ENCODE peak calls at places on chromosomes 1 and 21, in five cellular contexts. V is CD4-positive, CD25-positive, alpha-beta regulatory T cell; K is lower lobe of right lung; J is Panc1; U is left ventricle myocardium inferior. R is an unnamed sample.

GRCh38 chr21:20396798-20397197 is 601.4 kb upstream of the NCAM2 start:
- DNase-seq in U (no peak), K (no peak), V (no peak), J (no peak), R (no peak)

GRCh38 chr1:212976586-212976985 is 26.2 kb downstream of the VASH2 start:
- DNase-seq in J (no peak), U (no peak), V (no peak), K (no peak), R (no peak)

GRCh38 chr1:216464489-216464888 is 41.2 kb upstream of the USH2A start:
- DNase-seq in J (no peak), K (no peak), U (no peak), V (no peak), R (no peak)

GRCh38 chr1:237042467-237042891 is 495 bp downstream of the RYR2 start:
- DNase-seq in J (no peak), K (no peak), U (no peak), V (no peak), R (no peak)

GRCh38 chr1:207959141-207959825 is 48.4 kb upstream of the CD34 start:
- DNase-seq in V (no peak), K (peak; percentile 73), J (no peak), U (peak; percentile 90), R (peak; percentile 18)

GRCh38 chr1:27861436-27861835 is 10.9 kb upstream of the THEMIS2 start:
- DNase-seq in K (no peak), U (no peak), V (no peak), J (no peak), R (no peak)

GRCh38 chr1:14915356-14916054 is 238.0 kb upstream of the TMEM51 start:
- DNase-seq in V (no peak), J (peak; percentile 50), K (no peak), U (peak; percentile 32), R (no peak)

GRCh38 chr1:94622757-94623156 is 81.2 kb upstream of the F3 start:
- DNase-seq in J (no peak), V (no peak), U (no peak), K (no peak), R (no peak)

GRCh38 chr1:164748253-164748899 is 189.4 kb downstream of the PBX1 start:
- DNase-seq in J (no peak), K (no peak), U (peak; percentile 55), V (no peak), R (no peak)

GRCh38 chr21:45994738-45995685 is 13.4 kb downstream of the COL6A1 start:
- DNase-seq in K (peak; percentile 39), V (peak; percentile 0), U (peak; percentile 11), J (no peak), R (no peak)

DNA sequence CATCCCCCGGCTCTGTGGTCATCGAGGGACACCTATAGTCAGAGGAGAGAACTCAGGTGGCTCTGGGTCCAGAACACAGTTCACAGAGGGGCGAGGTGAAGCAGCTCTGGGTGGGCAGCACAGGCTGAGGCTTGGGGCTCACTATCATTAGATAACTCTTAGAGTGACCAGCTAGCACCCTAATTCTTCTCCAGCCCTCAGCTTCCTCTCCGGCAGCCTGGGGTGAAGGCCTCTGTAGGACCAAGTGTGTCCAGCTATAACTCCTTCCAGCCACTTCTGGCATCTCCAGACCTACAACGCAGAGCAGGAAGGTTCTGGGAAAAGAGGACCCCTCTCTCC is 1.4 kb downstream of the ARTN start:
- DNase-seq in U (no peak), V (no peak), K (no peak), J (no peak), R (no peak)
- H3K27ac ChIP-seq in U (no peak overlapping the region), V (no peak overlapping the region), K (no peak overlapping the region), J (no peak overlapping the region), R (no peak overlapping the region)

GRCh38 chr1:21898326-21899155 is 38.6 kb downstream of the HSPG2 start:
- DNase-seq in J (no peak), K (no peak), U (peak; percentile 73), V (no peak), R (no peak)
- H3K4me1 ChIP-seq in J (peaks cover 47% of the 10 kb centered on the region), K (peaks cover 79% of the 10 kb centered on the region), U (peaks cover 100% of the 10 kb centered on the region), V (no peaks in the 10 kb centered on the region), R (no peaks in the 10 kb centered on the region)

DNA sequence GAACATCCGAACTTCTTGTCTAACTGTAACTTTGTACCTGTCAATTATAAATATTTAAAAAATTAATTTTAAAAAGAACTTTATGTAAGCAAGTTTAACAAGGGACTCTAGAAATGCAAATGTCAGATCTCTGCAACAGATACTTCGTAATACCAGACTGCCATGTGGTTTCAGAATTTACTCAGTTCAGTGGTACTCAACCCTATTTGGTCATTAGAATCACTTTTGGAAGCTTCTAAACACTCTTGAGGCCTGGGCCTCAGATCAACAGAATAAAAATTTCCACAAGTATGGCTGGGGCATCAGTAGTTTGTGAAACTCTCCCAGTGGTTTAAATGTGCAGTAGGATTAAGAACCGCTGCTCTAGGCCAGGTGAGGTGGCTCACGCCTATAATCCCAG is 139.5 kb upstream of the SMYD2 start:
- DNase-seq in U (no peak), V (no peak), J (no peak), K (no peak), R (no peak)
- H3K27ac ChIP-seq in U (no peak overlapping the region), V (no peak overlapping the region), J (no peak overlapping the region), K (no peak overlapping the region), R (no peak overlapping the region)

GRCh38 chr1:96882096-96882495 is 160.5 kb downstream of the PTBP2 start:
- DNase-seq in J (no peak), K (no peak), U (no peak), V (no peak), R (no peak)
- H3K4me1 ChIP-seq in J (no peaks in the 10 kb centered on the region), K (no peaks in the 10 kb centered on the region), U (no peaks in the 10 kb centered on the region), V (no peaks in the 10 kb centered on the region), R (no peaks in the 10 kb centered on the region)

DNA sequence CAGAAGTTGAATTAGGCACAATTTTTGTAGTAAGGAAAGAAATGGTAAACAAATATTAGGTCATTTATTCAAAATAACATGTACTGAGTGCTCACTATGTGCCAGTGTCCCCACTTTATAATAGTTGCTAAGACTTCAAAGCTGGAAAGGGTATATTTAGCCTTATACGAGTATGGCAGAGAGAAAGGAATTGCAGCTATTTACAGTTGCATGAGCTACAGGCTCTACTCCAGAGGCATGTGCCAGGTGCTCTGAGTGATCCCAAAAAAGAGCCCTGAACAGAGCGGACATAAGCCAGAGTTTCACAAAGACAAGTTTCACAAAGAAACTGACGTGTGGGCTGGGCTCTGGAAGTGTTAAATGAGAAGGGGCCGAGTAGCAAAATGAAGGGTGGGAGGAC is 40.8 kb downstream of the FASLG start:
- DNase-seq in K (no peak), J (no peak), U (no peak), V (no peak), R (no peak)
- H3K27ac ChIP-seq in K (no peak overlapping the region), J (no peak overlapping the region), U (peak overlapping the region; percentile 62), V (peak overlapping the region; percentile 79), R (no peak overlapping the region)

DNA sequence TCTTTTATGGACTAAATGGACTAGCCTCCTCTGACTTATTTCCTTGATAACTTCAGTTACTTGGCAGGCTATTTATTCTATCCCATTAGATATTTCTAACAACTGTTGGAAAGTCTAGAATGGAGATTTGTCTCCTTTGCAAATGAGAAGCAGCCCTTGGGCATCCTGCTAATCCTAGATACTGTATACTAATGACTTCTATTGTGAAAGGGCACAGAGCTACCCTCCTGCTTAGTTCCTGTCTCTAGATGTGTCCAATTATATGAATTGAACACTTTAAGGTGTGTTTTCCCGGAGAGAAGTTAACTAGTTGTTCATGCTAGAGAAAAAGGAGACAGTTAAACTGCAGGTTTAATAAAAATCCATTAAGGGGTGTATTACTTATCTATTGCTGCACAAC is 10.2 kb upstream of the NCMAP start:
- DNase-seq in U (no peak), K (no peak), J (no peak), V (no peak), R (no peak)
- H3K4me1 ChIP-seq in U (no peaks in the 10 kb centered on the region), K (peaks cover 8% of the 10 kb centered on the region), J (peaks cover 11% of the 10 kb centered on the region), V (peaks cover 26% of the 10 kb centered on the region), R (no peaks in the 10 kb centered on the region)